ENCODE peak calls at places on chromosome X, in eight cellular contexts. One of them, this sample, is unnamed.
A peak's percentile ranks its signal among the peaks of the same experiment; 100 is the strongest.

GRCh38 chrX:105765691-105766090 is 56.6 kb upstream of the NRK start:
- DNase-seq in SW480: peak; percentile 1
- DNase-seq in HS-5: no peak
- DNase-seq in iPS-NIHi11: no peak
- DNase-seq in C1 segment of cervical spinal cord: no peak
- DNase-seq in SK-N-DZ: no peak
- DNase-seq in RPMI7951: no peak
- DNase-seq in amygdala: no peak
- DNase-seq in this sample: no peak

GRCh38 chrX:45801554-45801953 is 600.9 kb upstream of the DIPK2B start:
- DNase-seq in SK-N-DZ: peak; percentile 1
- DNase-seq in amygdala: no peak
- DNase-seq in RPMI7951: peak; percentile 67
- DNase-seq in SW480: peak; percentile 14
- DNase-seq in HS-5: no peak
- DNase-seq in C1 segment of cervical spinal cord: no peak
- DNase-seq in iPS-NIHi11: no peak
- DNase-seq in this sample: no peak

GRCh38 chrX:80412042-80412441 is 8.2 kb upstream of the TENT5D start:
- DNase-seq in C1 segment of cervical spinal cord: no peak
- DNase-seq in SK-N-DZ: no peak
- DNase-seq in RPMI7951: no peak
- DNase-seq in iPS-NIHi11: no peak
- DNase-seq in HS-5: no peak
- DNase-seq in amygdala: no peak
- DNase-seq in SW480: no peak
- DNase-seq in this sample: no peak

GRCh38 chrX:66638591-66639500 is at the start of gene EDA2R:
- DNase-seq in iPS-NIHi11: peak; percentile 67
- DNase-seq in SW480: peak; percentile 59
- DNase-seq in amygdala: peak; percentile 0
- DNase-seq in RPMI7951: peak; percentile 56
- DNase-seq in HS-5: peak; percentile 48
- DNase-seq in SK-N-DZ: peak; percentile 78
- DNase-seq in C1 segment of cervical spinal cord: no peak
- DNase-seq in this sample: peak; percentile 18

GRCh38 chrX:16986169-16986568 is 39.7 kb downstream of the REPS2 start:
- DNase-seq in HS-5: no peak
- DNase-seq in SW480: no peak
- DNase-seq in amygdala: no peak
- DNase-seq in SK-N-DZ: no peak
- DNase-seq in iPS-NIHi11: no peak
- DNase-seq in RPMI7951: no peak
- DNase-seq in C1 segment of cervical spinal cord: no peak
- DNase-seq in this sample: no peak

GRCh38 chrX:97876697-97877407 is 993.1 kb downstream of the RPA4 start:
- DNase-seq in amygdala: no peak
- DNase-seq in SK-N-DZ: peak; percentile 36
- DNase-seq in SW480: no peak
- DNase-seq in iPS-NIHi11: no peak
- DNase-seq in HS-5: no peak
- DNase-seq in RPMI7951: peak; percentile 3
- DNase-seq in C1 segment of cervical spinal cord: no peak
- DNase-seq in this sample: no peak

GRCh38 chrX:68699960-68700746 is 52.7 kb downstream of the STARD8 start:
- DNase-seq in amygdala: no peak
- DNase-seq in C1 segment of cervical spinal cord: no peak
- DNase-seq in HS-5: peak; percentile 50
- DNase-seq in iPS-NIHi11: no peak
- DNase-seq in RPMI7951: peak; percentile 81
- DNase-seq in SW480: no peak
- DNase-seq in SK-N-DZ: no peak
- DNase-seq in this sample: no peak

GRCh38 chrX:79515529-79515928 is 148.4 kb upstream of the ITM2A start:
- DNase-seq in iPS-NIHi11: no peak
- DNase-seq in C1 segment of cervical spinal cord: no peak
- DNase-seq in RPMI7951: no peak
- DNase-seq in amygdala: no peak
- DNase-seq in HS-5: no peak
- DNase-seq in SW480: no peak
- DNase-seq in SK-N-DZ: no peak
- DNase-seq in this sample: no peak

GRCh38 chrX:46573896-46574336 is 351 bp downstream of the CHST7 start:
- DNase-seq in SW480: peak; percentile 48
- DNase-seq in SK-N-DZ: peak; percentile 45
- DNase-seq in RPMI7951: peak; percentile 57
- DNase-seq in HS-5: no peak
- DNase-seq in iPS-NIHi11: peak; percentile 56
- DNase-seq in amygdala: peak; percentile 24
- DNase-seq in C1 segment of cervical spinal cord: no peak
- DNase-seq in this sample: peak; percentile 41

GRCh38 chrX:123869488-123869887 is 9.6 kb downstream of the XIAP start:
- DNase-seq in HS-5: peak; percentile 38
- DNase-seq in iPS-NIHi11: no peak
- DNase-seq in C1 segment of cervical spinal cord: no peak
- DNase-seq in RPMI7951: no peak
- DNase-seq in SW480: no peak
- DNase-seq in SK-N-DZ: no peak
- DNase-seq in amygdala: no peak
- DNase-seq in this sample: peak; percentile 11

GRCh38 chrX:18424482-18425198 is 768 bp upstream of the CDKL5 start:
- DNase-seq in amygdala: no peak
- DNase-seq in SW480: peak; percentile 53
- DNase-seq in C1 segment of cervical spinal cord: peak; percentile 38
- DNase-seq in iPS-NIHi11: peak; percentile 14
- DNase-seq in SK-N-DZ: peak; percentile 65
- DNase-seq in RPMI7951: peak; percentile 50
- DNase-seq in HS-5: no peak
- DNase-seq in this sample: peak; percentile 4

GRCh38 chrX:107704587-107704986 is 71.0 kb downstream of the TSC22D3 start:
- DNase-seq in C1 segment of cervical spinal cord: no peak
- DNase-seq in RPMI7951: no peak
- DNase-seq in HS-5: no peak
- DNase-seq in iPS-NIHi11: no peak
- DNase-seq in amygdala: no peak
- DNase-seq in SK-N-DZ: no peak
- DNase-seq in SW480: no peak
- DNase-seq in this sample: no peak

GRCh38 chrX:17020828-17021821 is 74.7 kb downstream of the REPS2 start:
- DNase-seq in amygdala: no peak
- DNase-seq in HS-5: no peak
- DNase-seq in iPS-NIHi11: no peak
- DNase-seq in SW480: no peak
- DNase-seq in SK-N-DZ: no peak
- DNase-seq in C1 segment of cervical spinal cord: no peak
- DNase-seq in RPMI7951: no peak
- DNase-seq in this sample: no peak

GRCh38 chrX:115040417-115040816 is 23.0 kb upstream of the IL13RA2 start:
- DNase-seq in SK-N-DZ: no peak
- DNase-seq in RPMI7951: no peak
- DNase-seq in iPS-NIHi11: no peak
- DNase-seq in amygdala: no peak
- DNase-seq in HS-5: no peak
- DNase-seq in SW480: no peak
- DNase-seq in C1 segment of cervical spinal cord: no peak
- DNase-seq in this sample: no peak

GRCh38 chrX:13647709-13648212 is 5.2 kb upstream of the TCEANC start:
- DNase-seq in SK-N-DZ: peak; percentile 5
- DNase-seq in RPMI7951: peak; percentile 92
- DNase-seq in HS-5: peak; percentile 16
- DNase-seq in C1 segment of cervical spinal cord: no peak
- DNase-seq in amygdala: no peak
- DNase-seq in SW480: peak; percentile 93
- DNase-seq in iPS-NIHi11: no peak
- DNase-seq in this sample: no peak

GRCh38 chrX:138191998-138192397 is 519.5 kb downstream of the FGF13 start:
- DNase-seq in iPS-NIHi11: peak; percentile 36
- DNase-seq in HS-5: no peak
- DNase-seq in amygdala: no peak
- DNase-seq in SK-N-DZ: peak; percentile 11
- DNase-seq in SW480: peak; percentile 23
- DNase-seq in C1 segment of cervical spinal cord: no peak
- DNase-seq in RPMI7951: no peak
- DNase-seq in this sample: no peak

GRCh38 chrX:103356897-103357296 is 591 bp downstream of the TCEAL9 start:
- DNase-seq in HS-5: no peak
- DNase-seq in SW480: peak; percentile 14
- DNase-seq in C1 segment of cervical spinal cord: no peak
- DNase-seq in SK-N-DZ: no peak
- DNase-seq in RPMI7951: no peak
- DNase-seq in amygdala: peak; percentile 4
- DNase-seq in iPS-NIHi11: peak; percentile 14
- DNase-seq in this sample: no peak

GRCh38 chrX:48695925-48696300 is 621 bp upstream of the SUV39H1 start:
- DNase-seq in SW480: no peak
- DNase-seq in SK-N-DZ: peak; percentile 4
- DNase-seq in amygdala: no peak
- DNase-seq in HS-5: no peak
- DNase-seq in RPMI7951: peak; percentile 27
- DNase-seq in iPS-NIHi11: no peak
- DNase-seq in C1 segment of cervical spinal cord: peak; percentile 45
- DNase-seq in this sample: no peak

GRCh38 chrX:16671005-16671404 is 21.0 kb downstream of the S100G start:
- DNase-seq in SW480: peak; percentile 37
- DNase-seq in HS-5: no peak
- DNase-seq in C1 segment of cervical spinal cord: no peak
- DNase-seq in amygdala: no peak
- DNase-seq in iPS-NIHi11: peak; percentile 41
- DNase-seq in SK-N-DZ: peak; percentile 12
- DNase-seq in RPMI7951: peak; percentile 42
- DNase-seq in this sample: no peak

GRCh38 chrX:39814391-39814790 is 283.4 kb downstream of the BCOR start:
- DNase-seq in amygdala: no peak
- DNase-seq in HS-5: no peak
- DNase-seq in SW480: peak; percentile 32
- DNase-seq in iPS-NIHi11: no peak
- DNase-seq in SK-N-DZ: no peak
- DNase-seq in RPMI7951: peak; percentile 38
- DNase-seq in C1 segment of cervical spinal cord: no peak
- DNase-seq in this sample: no peak

GRCh38 chrX:13418126-13419091 is 98.6 kb upstream of the ATXN3L start:
- DNase-seq in iPS-NIHi11: no peak
- DNase-seq in SW480: no peak
- DNase-seq in C1 segment of cervical spinal cord: no peak
- DNase-seq in RPMI7951: peak; percentile 69
- DNase-seq in SK-N-DZ: no peak
- DNase-seq in HS-5: peak; percentile 51
- DNase-seq in amygdala: no peak
- DNase-seq in this sample: no peak

GRCh38 chrX:119028733-119029110 is 44.1 kb upstream of the CT47C1 start:
- DNase-seq in HS-5: no peak
- DNase-seq in amygdala: no peak
- DNase-seq in RPMI7951: no peak
- DNase-seq in C1 segment of cervical spinal cord: no peak
- DNase-seq in SK-N-DZ: no peak
- DNase-seq in SW480: no peak
- DNase-seq in iPS-NIHi11: no peak
- DNase-seq in this sample: no peak